ENCODE peak calls at places on chromosome 19, in eight cellular contexts. X is colonic mucosa, T is esophagus muscularis mucosa, F is uterus, G is body of pancreas, H is caudate nucleus, Z is cardiac muscle cell, L is GM23248. E is an unnamed sample.

GRCh38 chr19:33446156-33446917 is 72.8 kb downstream of the CEBPG start:
- DNase-seq in X (no peak), T (no peak), F (no peak), G (no peak), H (no peak), Z (no peak), L (peak), E (no peak)

GRCh38 chr19:39827216-39827615 is 6.7 kb downstream of the DYRK1B start:
- DNase-seq in X (no peak), T (no peak), F (no peak), G (no peak), H (no peak), Z (no peak), L (no peak), E (no peak)

GRCh38 chr19:33429891-33430673 is 56.6 kb downstream of the CEBPG start:
- DNase-seq in X (no peak), T (no peak), F (no peak), G (no peak), H (no peak), Z (no peak), L (no peak), E (no peak)

GRCh38 chr19:15759962-15760565 is 22.3 kb downstream of the OR10H3 start:
- DNase-seq in X (peak), T (no peak), F (no peak), G (no peak), H (no peak), Z (no peak), L (no peak), E (no peak)

GRCh38 chr19:33665776-33666175 is 44.0 kb downstream of the CHST8 start:
- DNase-seq in X (no peak), T (no peak), F (no peak), G (no peak), H (no peak), Z (no peak), L (no peak), E (no peak)

GRCh38 chr19:57583104-57583520 is 833 bp upstream of the ZIK1 start:
- DNase-seq in X (no peak), T (no peak), F (no peak), G (no peak), H (peak), Z (no peak), L (no peak), E (no peak)

GRCh38 chr19:55088543-55089265 is 13.0 kb downstream of the EPS8L1 start:
- DNase-seq in X (peak), T (no peak), F (peak), G (peak), H (peak), Z (peak), L (peak), E (no peak)

GRCh38 chr19:42531313-42531712 is 3.0 kb upstream of the CEACAM1 start:
- DNase-seq in X (no peak), T (no peak), F (no peak), G (no peak), H (no peak), Z (no peak), L (no peak), E (peak)

GRCh38 chr19:343941-344624 is 513 bp downstream of the MIER2 start:
- DNase-seq in X (no peak), T (no peak), F (no peak), G (peak), H (no peak), Z (peak), L (peak), E (no peak)

GRCh38 chr19:50839712-50840655 is 6.6 kb upstream of the KLK15 start:
- DNase-seq in X (no peak), T (no peak), F (no peak), G (no peak), H (no peak), Z (no peak), L (no peak), E (no peak)
- H3K27ac ChIP-seq in X (no peak), T (no peak), F (no peak), G (no peak), H (no peak), Z (no peak), L (no peak), E (no peak)

GRCh38 chr19:41398603-41399002 is 985 bp downstream of the BCKDHA start:
- DNase-seq in X (no peak), T (no peak), F (no peak), G (no peak), H (no peak), Z (no peak), L (peak), E (no peak)
- H3K27ac ChIP-seq in X (no peak), T (no peak), F (peak), G (no peak), H (no peak), Z (peak), L (no peak), E (no peak)

GRCh38 chr19:50478901-50479715 is 2.5 kb upstream of the GARIN5A start:
- DNase-seq in X (no peak), T (no peak), F (no peak), G (no peak), H (no peak), Z (peak), L (peak), E (no peak)

GRCh38 chr19:50481351-50482149 is 4.9 kb upstream of the GARIN5A start:
- DNase-seq in X (no peak), T (no peak), F (no peak), G (no peak), H (no peak), Z (no peak), L (no peak), E (no peak)

GRCh38 chr19:50479761-50480251 is 3.2 kb upstream of the GARIN5A start:
- DNase-seq in X (no peak), T (no peak), F (no peak), G (no peak), H (no peak), Z (no peak), L (no peak), E (no peak)

GRCh38 chr19:50482271-50482855 is 5.7 kb upstream of the GARIN5A start:
- DNase-seq in X (no peak), T (no peak), F (no peak), G (no peak), H (no peak), Z (no peak), L (no peak), E (no peak)

DNA sequence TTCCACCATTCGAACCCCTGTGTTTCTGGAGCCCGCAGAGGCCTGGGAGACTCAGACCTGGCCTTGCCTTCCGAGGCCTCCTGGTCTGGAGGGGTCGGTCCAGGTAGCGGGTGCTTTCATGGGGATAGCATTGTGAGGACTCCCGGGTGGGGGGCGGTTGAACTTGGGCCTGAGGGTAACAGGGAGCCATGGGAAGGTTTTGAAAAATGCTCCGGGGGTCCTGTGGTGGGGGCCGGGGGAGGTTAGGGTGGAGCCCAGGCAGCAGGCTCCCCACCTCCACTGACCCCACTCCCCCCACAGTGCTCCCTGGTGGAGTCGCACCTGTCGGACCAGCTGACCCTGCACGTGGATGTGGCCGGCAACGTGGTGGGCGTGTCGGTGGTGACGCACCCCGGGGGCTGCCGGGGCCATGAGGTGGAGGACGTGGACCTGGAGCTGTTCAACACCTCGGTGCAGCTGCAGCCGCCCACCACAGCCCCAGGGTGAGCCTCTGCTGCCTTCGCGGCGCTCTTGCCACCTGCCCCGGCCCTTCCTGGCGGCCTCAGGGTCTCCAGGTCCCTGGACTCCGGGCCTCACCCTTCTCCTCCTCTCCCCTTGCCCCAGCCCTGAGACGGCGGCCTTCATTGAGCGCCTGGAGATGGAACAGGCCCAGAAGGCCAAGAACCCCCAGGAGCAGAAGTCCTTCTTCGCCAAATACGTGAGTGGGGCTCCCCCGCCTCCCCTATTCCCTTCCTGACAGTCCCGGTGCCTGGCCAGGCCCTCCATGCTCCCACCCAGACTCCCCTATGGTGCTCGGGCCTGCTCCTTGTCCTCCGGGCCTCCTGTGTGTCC is 3.8 kb upstream of the GARIN5A start:
- DNase-seq in X (no peak), T (no peak), F (no peak), G (no peak), H (no peak), Z (no peak), L (no peak), E (no peak)
- H3K27ac ChIP-seq in X (no peak), T (no peak), F (no peak), G (no peak), H (no peak), Z (no peak), L (no peak), E (no peak)

GRCh38 chr19:52398091-52398461 is 427 bp downstream of the ZNF528 start:
- DNase-seq in X (peak), T (no peak), F (no peak), G (no peak), H (no peak), Z (peak), L (peak), E (no peak)
- H3K27ac ChIP-seq in X (peak), T (peak), F (peak), G (peak), H (peak), Z (peak), L (peak), E (peak)

GRCh38 chr19:3907626-3908265 is 25.1 kb upstream of the NMRK2 start:
- DNase-seq in X (no peak), T (no peak), F (no peak), G (no peak), H (no peak), Z (no peak), L (no peak), E (no peak)
- H3K27ac ChIP-seq in X (no peak), T (no peak), F (no peak), G (no peak), H (no peak), Z (no peak), L (no peak), E (no peak)

GRCh38 chr19:14106840-14107239 is 10.7 kb downstream of the PRKACA start:
- DNase-seq in X (no peak), T (no peak), F (no peak), G (no peak), H (no peak), Z (no peak), L (no peak), E (no peak)
- H3K27ac ChIP-seq in X (no peak), T (peak), F (no peak), G (no peak), H (no peak), Z (no peak), L (no peak), E (no peak)

GRCh38 chr19:7871530-7872305 is 2.5 kb downstream of the PRR36 start:
- DNase-seq in X (peak), T (no peak), F (peak), G (peak), H (peak), Z (peak), L (peak), E (no peak)
- H3K27ac ChIP-seq in X (peak), T (peak), F (no peak), G (peak), H (no peak), Z (peak), L (no peak), E (peak)

GRCh38 chr19:1383014-1383310 is 745 bp upstream of the NDUFS7 start:
- DNase-seq in X (no peak), T (no peak), F (no peak), G (no peak), H (no peak), Z (no peak), L (no peak), E (peak)
- H3K27ac ChIP-seq in X (no peak), T (peak), F (no peak), G (no peak), H (peak), Z (no peak), L (no peak), E (no peak)

GRCh38 chr19:36013280-36014028 is 559 bp downstream of the ALKBH6 start:
- DNase-seq in X (no peak), T (no peak), F (no peak), G (no peak), H (no peak), Z (no peak), L (peak), E (no peak)
- H3K27ac ChIP-seq in X (no peak), T (peak), F (peak), G (peak), H (peak), Z (no peak), L (peak), E (peak)

GRCh38 chr19:50777830-50778303 is 7.6 kb downstream of the GPR32 start:
- DNase-seq in X (no peak), T (no peak), F (no peak), G (no peak), H (peak), Z (peak), L (peak), E (no peak)
- H3K27ac ChIP-seq in X (no peak), T (no peak), F (no peak), G (no peak), H (no peak), Z (no peak), L (no peak), E (no peak)

E was measured in epithelial cell of prostate.